ENCODE peak calls at places on chromosomes 11 and 22, in seven cellular contexts. One of them, this sample, is unnamed.

GRCh38 chr11:34345991-34346480 is 11.8 kb downstream of the ABTB2 start:
- DNase-seq in tibial artery: peak
- DNase-seq in cardiac fibroblast: peak
- DNase-seq in lower leg skin: no peak
- DNase-seq in EH: peak
- DNase-seq in GM19239: no peak
- DNase-seq in NCI-H460: no peak
- DNase-seq in this sample: no peak

GRCh38 chr11:69501891-69502860 is 20.7 kb downstream of the LINC01488 start:
- DNase-seq in tibial artery: no peak
- DNase-seq in cardiac fibroblast: no peak
- DNase-seq in lower leg skin: no peak
- DNase-seq in EH: no peak
- DNase-seq in GM19239: no peak
- DNase-seq in NCI-H460: no peak
- DNase-seq in this sample: no peak

GRCh38 chr11:19025799-19026406 is 34.6 kb downstream of the MRGPRX2 start:
- DNase-seq in tibial artery: no peak
- DNase-seq in cardiac fibroblast: peak
- DNase-seq in lower leg skin: no peak
- DNase-seq in EH: peak
- DNase-seq in GM19239: no peak
- DNase-seq in NCI-H460: no peak
- DNase-seq in this sample: no peak

GRCh38 chr11:19962795-19963163 is 197.5 kb downstream of the DBX1 start:
- DNase-seq in tibial artery: no peak
- DNase-seq in cardiac fibroblast: peak
- DNase-seq in lower leg skin: no peak
- DNase-seq in EH: peak
- DNase-seq in GM19239: no peak
- DNase-seq in NCI-H460: no peak
- DNase-seq in this sample: peak

GRCh38 chr11:17259931-17260499 is 16.5 kb upstream of the NUCB2 start:
- DNase-seq in tibial artery: no peak
- DNase-seq in cardiac fibroblast: peak
- DNase-seq in lower leg skin: no peak
- DNase-seq in EH: no peak
- DNase-seq in GM19239: no peak
- DNase-seq in NCI-H460: no peak
- DNase-seq in this sample: no peak

GRCh38 chr11:45210846-45211245 is 64.4 kb downstream of the PRDM11 start:
- DNase-seq in tibial artery: no peak
- DNase-seq in cardiac fibroblast: no peak
- DNase-seq in lower leg skin: no peak
- DNase-seq in EH: no peak
- DNase-seq in GM19239: no peak
- DNase-seq in NCI-H460: no peak
- DNase-seq in this sample: no peak

GRCh38 chr11:127193916-127194315 is 193.3 kb upstream of the KIRREL3 start:
- DNase-seq in tibial artery: no peak
- DNase-seq in cardiac fibroblast: no peak
- DNase-seq in lower leg skin: no peak
- DNase-seq in EH: no peak
- DNase-seq in GM19239: no peak
- DNase-seq in NCI-H460: no peak
- DNase-seq in this sample: no peak

GRCh38 chr11:130120045-130120444 is 39.5 kb upstream of the ST14 start:
- DNase-seq in tibial artery: no peak
- DNase-seq in cardiac fibroblast: no peak
- DNase-seq in lower leg skin: no peak
- DNase-seq in EH: no peak
- DNase-seq in GM19239: no peak
- DNase-seq in NCI-H460: no peak
- DNase-seq in this sample: no peak

GRCh38 chr11:112012877-112013276 is 12.3 kb upstream of the DLAT start:
- DNase-seq in tibial artery: no peak
- DNase-seq in cardiac fibroblast: peak
- DNase-seq in lower leg skin: no peak
- DNase-seq in EH: peak
- DNase-seq in GM19239: no peak
- DNase-seq in NCI-H460: peak
- DNase-seq in this sample: peak

GRCh38 chr11:33321483-33321882 is 64.3 kb downstream of the HIPK3 start:
- DNase-seq in tibial artery: no peak
- DNase-seq in cardiac fibroblast: no peak
- DNase-seq in lower leg skin: no peak
- DNase-seq in EH: no peak
- DNase-seq in GM19239: no peak
- DNase-seq in NCI-H460: no peak
- DNase-seq in this sample: no peak

GRCh38 chr22:41919357-41920224 is 4.7 kb upstream of the SHISA8 start:
- DNase-seq in tibial artery: no peak
- DNase-seq in cardiac fibroblast: peak
- DNase-seq in lower leg skin: no peak
- DNase-seq in EH: peak
- DNase-seq in GM19239: no peak
- DNase-seq in NCI-H460: no peak
- DNase-seq in this sample: no peak

GRCh38 chr11:19326499-19326898 is 85.8 kb upstream of the E2F8 start:
- DNase-seq in tibial artery: no peak
- DNase-seq in cardiac fibroblast: peak
- DNase-seq in lower leg skin: no peak
- DNase-seq in EH: peak
- DNase-seq in GM19239: no peak
- DNase-seq in NCI-H460: peak
- DNase-seq in this sample: peak

GRCh38 chr11:8106679-8107078 is 25.7 kb downstream of the TUB start:
- DNase-seq in tibial artery: no peak
- DNase-seq in cardiac fibroblast: no peak
- DNase-seq in lower leg skin: no peak
- DNase-seq in EH: no peak
- DNase-seq in GM19239: no peak
- DNase-seq in NCI-H460: no peak
- DNase-seq in this sample: no peak

GRCh38 chr11:121534131-121535093 is 81.6 kb upstream of the SORL1-AS1 start:
- DNase-seq in tibial artery: no peak
- DNase-seq in cardiac fibroblast: peak
- DNase-seq in lower leg skin: no peak
- DNase-seq in EH: peak
- DNase-seq in GM19239: no peak
- DNase-seq in NCI-H460: no peak
- DNase-seq in this sample: peak

GRCh38 chr11:10044618-10045017 is 249.4 kb downstream of the SBF2 start:
- DNase-seq in tibial artery: no peak
- DNase-seq in cardiac fibroblast: no peak
- DNase-seq in lower leg skin: no peak
- DNase-seq in EH: no peak
- DNase-seq in GM19239: no peak
- DNase-seq in NCI-H460: no peak
- DNase-seq in this sample: peak

GRCh38 chr11:67700548-67701262 is 26.3 kb upstream of the ALDH3B2 start:
- DNase-seq in tibial artery: no peak
- DNase-seq in cardiac fibroblast: no peak
- DNase-seq in lower leg skin: no peak
- DNase-seq in EH: no peak
- DNase-seq in GM19239: no peak
- DNase-seq in NCI-H460: no peak
- DNase-seq in this sample: no peak

GRCh38 chr22:19041403-19042074 is 80.7 kb downstream of the DGCR2 start:
- DNase-seq in tibial artery: peak
- DNase-seq in cardiac fibroblast: no peak
- DNase-seq in lower leg skin: no peak
- DNase-seq in EH: no peak
- DNase-seq in GM19239: no peak
- DNase-seq in NCI-H460: no peak
- DNase-seq in this sample: no peak

GRCh38 chr22:17235149-17235655 is 16.0 kb upstream of the ADA2 start:
- DNase-seq in tibial artery: no peak
- DNase-seq in cardiac fibroblast: no peak
- DNase-seq in lower leg skin: no peak
- DNase-seq in EH: no peak
- DNase-seq in GM19239: no peak
- DNase-seq in NCI-H460: no peak
- DNase-seq in this sample: no peak

GRCh38 chr11:35654711-35655110 is 7.9 kb upstream of the TRIM44 start:
- DNase-seq in tibial artery: no peak
- DNase-seq in cardiac fibroblast: no peak
- DNase-seq in lower leg skin: no peak
- DNase-seq in EH: no peak
- DNase-seq in GM19239: no peak
- DNase-seq in NCI-H460: no peak
- DNase-seq in this sample: no peak

GRCh38 chr11:60150279-60150678 is 32.6 kb downstream of the MS4A6A start:
- DNase-seq in tibial artery: no peak
- DNase-seq in cardiac fibroblast: no peak
- DNase-seq in lower leg skin: no peak
- DNase-seq in EH: no peak
- DNase-seq in GM19239: no peak
- DNase-seq in NCI-H460: no peak
- DNase-seq in this sample: no peak

GRCh38 chr11:108559340-108559739 is 34.2 kb downstream of the EXPH5 start:
- DNase-seq in tibial artery: no peak
- DNase-seq in cardiac fibroblast: peak
- DNase-seq in lower leg skin: peak
- DNase-seq in EH: peak
- DNase-seq in GM19239: no peak
- DNase-seq in NCI-H460: no peak
- DNase-seq in this sample: peak

GRCh38 chr11:70483077-70483861 is 84.9 kb downstream of the CTTN start:
- DNase-seq in tibial artery: no peak
- DNase-seq in cardiac fibroblast: peak
- DNase-seq in lower leg skin: no peak
- DNase-seq in EH: peak
- DNase-seq in GM19239: peak
- DNase-seq in NCI-H460: no peak
- DNase-seq in this sample: peak

GRCh38 chr11:93849751-93850584 is 450 bp downstream of the VSTM5 start:
- DNase-seq in tibial artery: no peak
- DNase-seq in cardiac fibroblast: peak
- DNase-seq in lower leg skin: no peak
- DNase-seq in EH: peak
- DNase-seq in GM19239: no peak
- DNase-seq in NCI-H460: no peak
- DNase-seq in this sample: peak